ENCODE peak calls at places on chromosomes 2 and 18, in nine cellular contexts. One of them, this sample, is unnamed.

GRCh38 chr2:161077367-161078210 is 82.6 kb upstream of the TANK start:
- DNase-seq in lower lobe of right lung: no peak
- DNase-seq in foreskin fibroblast: peak
- DNase-seq in A673: peak
- DNase-seq in HL-60: no peak
- DNase-seq in neural crest cell: no peak
- DNase-seq in fibroblast of mammary gland: peak
- DNase-seq in H9: no peak
- DNase-seq in thoracic aorta: no peak
- DNase-seq in this sample: no peak

GRCh38 chr2:50957880-50958279 is 74.1 kb downstream of the NRXN1 start:
- DNase-seq in lower lobe of right lung: no peak
- DNase-seq in foreskin fibroblast: peak
- DNase-seq in A673: no peak
- DNase-seq in HL-60: no peak
- DNase-seq in neural crest cell: no peak
- DNase-seq in fibroblast of mammary gland: peak
- DNase-seq in H9: no peak
- DNase-seq in thoracic aorta: no peak
- DNase-seq in this sample: no peak

GRCh38 chr2:47133046-47133445 is 22.1 kb downstream of the STPG4 start:
- DNase-seq in lower lobe of right lung: no peak
- DNase-seq in foreskin fibroblast: no peak
- DNase-seq in A673: no peak
- DNase-seq in HL-60: no peak
- DNase-seq in neural crest cell: no peak
- DNase-seq in fibroblast of mammary gland: no peak
- DNase-seq in H9: no peak
- DNase-seq in thoracic aorta: no peak
- DNase-seq in this sample: no peak

GRCh38 chr18:56388571-56388970 is 249.8 kb downstream of the TXNL1 start:
- DNase-seq in lower lobe of right lung: no peak
- DNase-seq in foreskin fibroblast: no peak
- DNase-seq in A673: no peak
- DNase-seq in HL-60: no peak
- DNase-seq in neural crest cell: no peak
- DNase-seq in fibroblast of mammary gland: no peak
- DNase-seq in H9: no peak
- DNase-seq in thoracic aorta: no peak
- DNase-seq in this sample: no peak

GRCh38 chr2:949894-950626 is 589 bp upstream of the SNTG2 start:
- DNase-seq in lower lobe of right lung: no peak
- DNase-seq in foreskin fibroblast: peak
- DNase-seq in A673: no peak
- DNase-seq in HL-60: no peak
- DNase-seq in neural crest cell: no peak
- DNase-seq in fibroblast of mammary gland: no peak
- DNase-seq in H9: peak
- DNase-seq in thoracic aorta: no peak
- DNase-seq in this sample: no peak

GRCh38 chr2:53859354-53860159 is at the start of gene GPR75:
- DNase-seq in lower lobe of right lung: peak
- DNase-seq in foreskin fibroblast: peak
- DNase-seq in A673: no peak
- DNase-seq in HL-60: no peak
- DNase-seq in neural crest cell: no peak
- DNase-seq in fibroblast of mammary gland: peak
- DNase-seq in H9: peak
- DNase-seq in thoracic aorta: no peak
- DNase-seq in this sample: no peak

GRCh38 chr2:46490521-46491141 is 11.3 kb downstream of the TMEM247 start:
- DNase-seq in lower lobe of right lung: no peak
- DNase-seq in foreskin fibroblast: peak
- DNase-seq in A673: peak
- DNase-seq in HL-60: no peak
- DNase-seq in neural crest cell: peak
- DNase-seq in fibroblast of mammary gland: no peak
- DNase-seq in H9: peak
- DNase-seq in thoracic aorta: no peak
- DNase-seq in this sample: no peak

GRCh38 chr18:79615091-79615490 is 64.5 kb upstream of the CTDP1 start:
- DNase-seq in lower lobe of right lung: peak
- DNase-seq in foreskin fibroblast: no peak
- DNase-seq in A673: no peak
- DNase-seq in HL-60: no peak
- DNase-seq in neural crest cell: no peak
- DNase-seq in fibroblast of mammary gland: peak
- DNase-seq in H9: no peak
- DNase-seq in thoracic aorta: no peak
- DNase-seq in this sample: no peak

DNA sequence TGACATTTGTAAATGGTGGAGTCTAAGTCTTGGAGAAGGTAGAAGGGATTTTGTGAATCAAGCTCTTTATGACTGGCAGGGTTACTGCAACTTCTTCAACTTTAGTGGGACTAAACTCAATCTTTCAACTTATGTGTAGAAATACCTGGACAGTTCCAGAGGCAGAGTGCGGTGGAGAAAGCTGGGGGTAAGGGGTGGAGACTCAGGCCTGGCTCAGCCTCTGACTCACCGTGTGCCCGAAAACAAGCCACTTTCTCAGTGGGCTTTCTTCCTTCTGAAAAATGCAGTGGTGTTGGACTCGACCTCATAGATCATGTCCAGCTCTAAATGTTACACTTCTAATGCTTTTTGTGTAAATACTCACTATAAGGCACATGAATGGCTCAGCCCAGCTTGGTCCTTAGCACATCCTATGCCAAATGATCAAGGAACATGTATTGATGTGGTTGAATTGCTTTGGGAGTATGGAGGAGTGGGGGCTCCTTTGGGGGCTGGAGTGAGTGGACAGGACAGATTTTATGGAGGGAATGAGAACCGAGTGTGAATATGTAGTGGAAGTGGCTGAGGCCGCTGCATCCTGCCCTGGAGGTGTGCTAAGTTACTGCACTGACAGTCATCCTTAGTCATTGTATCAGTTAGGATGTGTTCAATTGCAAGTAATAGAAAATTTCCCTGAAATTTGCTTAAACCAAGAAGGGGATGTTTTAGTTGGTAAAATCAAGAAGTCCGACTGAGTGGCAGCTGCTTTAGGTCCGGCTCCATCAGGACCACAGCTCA is 32.2 kb upstream of the IGFBP5 start:
- DNase-seq in lower lobe of right lung: no peak
- DNase-seq in foreskin fibroblast: no peak
- DNase-seq in A673: no peak
- DNase-seq in HL-60: no peak
- DNase-seq in neural crest cell: no peak
- DNase-seq in fibroblast of mammary gland: no peak
- DNase-seq in H9: no peak
- DNase-seq in thoracic aorta: no peak
- DNase-seq in this sample: no peak
- TF ChIP-seq CTCF in lower lobe of right lung: no peak
- TF ChIP-seq CTCF in foreskin fibroblast: no peak
- TF ChIP-seq CTCF in A673: no peak
- TF ChIP-seq CTCF in HL-60: no peak
- TF ChIP-seq CTCF in neural crest cell: no peak
- TF ChIP-seq CTCF in fibroblast of mammary gland: peak
- TF ChIP-seq CTCF in H9: no peak
- TF ChIP-seq CTCF in thoracic aorta: no peak
- TF ChIP-seq CTCF in this sample: no peak

GRCh38 chr2:241268306-241268705 is 47.2 kb downstream of the HDLBP start:
- DNase-seq in lower lobe of right lung: no peak
- DNase-seq in foreskin fibroblast: no peak
- DNase-seq in A673: no peak
- DNase-seq in HL-60: no peak
- DNase-seq in neural crest cell: no peak
- DNase-seq in fibroblast of mammary gland: no peak
- DNase-seq in H9: peak
- DNase-seq in thoracic aorta: no peak
- DNase-seq in this sample: no peak

GRCh38 chr2:241268716-241269445 is 46.6 kb downstream of the HDLBP start:
- DNase-seq in lower lobe of right lung: no peak
- DNase-seq in foreskin fibroblast: peak
- DNase-seq in A673: no peak
- DNase-seq in HL-60: no peak
- DNase-seq in neural crest cell: no peak
- DNase-seq in fibroblast of mammary gland: peak
- DNase-seq in H9: peak
- DNase-seq in thoracic aorta: no peak
- DNase-seq in this sample: no peak

GRCh38 chr2:241265506-241265905 is 50.0 kb downstream of the HDLBP start:
- DNase-seq in lower lobe of right lung: no peak
- DNase-seq in foreskin fibroblast: no peak
- DNase-seq in A673: no peak
- DNase-seq in HL-60: no peak
- DNase-seq in neural crest cell: no peak
- DNase-seq in fibroblast of mammary gland: no peak
- DNase-seq in H9: peak
- DNase-seq in thoracic aorta: no peak
- DNase-seq in this sample: no peak

GRCh38 chr2:241269707-241270520 is 45.6 kb downstream of the HDLBP start:
- DNase-seq in lower lobe of right lung: peak
- DNase-seq in foreskin fibroblast: no peak
- DNase-seq in A673: no peak
- DNase-seq in HL-60: no peak
- DNase-seq in neural crest cell: no peak
- DNase-seq in fibroblast of mammary gland: no peak
- DNase-seq in H9: peak
- DNase-seq in thoracic aorta: no peak
- DNase-seq in this sample: no peak

DNA sequence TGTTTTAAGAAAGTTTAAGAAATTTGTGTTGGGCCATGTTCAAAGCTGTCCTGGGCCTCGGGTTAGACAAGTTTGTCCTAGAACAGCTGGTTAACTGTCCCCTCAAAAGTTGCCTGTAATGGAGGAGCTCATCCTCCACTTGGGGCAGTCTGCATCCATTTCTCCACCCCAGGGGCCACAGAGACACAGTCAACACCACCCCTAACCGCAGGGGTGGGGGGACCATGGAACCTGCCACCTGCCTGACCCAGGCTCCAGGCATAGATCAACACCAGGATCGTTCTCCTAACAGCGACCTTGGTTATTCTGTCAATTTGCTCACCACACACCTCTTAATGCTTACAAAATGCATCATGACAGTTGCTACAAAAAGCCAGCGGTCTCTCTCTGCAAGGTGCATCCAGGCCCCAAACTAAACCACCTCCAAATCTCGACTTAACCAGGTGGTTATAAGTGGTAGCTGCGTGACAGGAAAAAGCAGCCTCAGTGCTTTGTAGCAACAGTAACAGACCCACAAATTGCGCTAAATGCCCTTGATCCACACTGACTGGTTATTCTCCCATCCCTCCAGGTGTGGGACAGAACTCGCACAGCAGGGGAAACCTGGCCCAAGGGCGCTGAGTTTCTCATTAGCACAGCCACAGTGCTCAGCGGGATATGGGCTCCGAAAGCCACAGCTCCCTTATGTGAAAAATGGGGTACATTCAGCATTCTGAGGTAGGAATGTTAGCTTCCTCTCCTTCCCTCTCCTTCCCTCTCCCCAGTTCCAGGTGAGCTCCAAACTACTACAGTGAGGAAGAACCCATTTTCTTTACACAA is 48.0 kb downstream of the HDLBP start:
- DNase-seq in lower lobe of right lung: no peak
- DNase-seq in foreskin fibroblast: no peak
- DNase-seq in A673: no peak
- DNase-seq in HL-60: no peak
- DNase-seq in neural crest cell: no peak
- DNase-seq in fibroblast of mammary gland: no peak
- DNase-seq in H9: peak
- DNase-seq in thoracic aorta: no peak
- DNase-seq in this sample: no peak
- TF ChIP-seq CTCF in lower lobe of right lung: no peak
- TF ChIP-seq CTCF in foreskin fibroblast: no peak
- TF ChIP-seq CTCF in A673: no peak
- TF ChIP-seq CTCF in HL-60: no peak
- TF ChIP-seq CTCF in neural crest cell: no peak
- TF ChIP-seq CTCF in fibroblast of mammary gland: no peak
- TF ChIP-seq CTCF in H9: peak
- TF ChIP-seq CTCF in thoracic aorta: no peak
- TF ChIP-seq CTCF in this sample: no peak

DNA sequence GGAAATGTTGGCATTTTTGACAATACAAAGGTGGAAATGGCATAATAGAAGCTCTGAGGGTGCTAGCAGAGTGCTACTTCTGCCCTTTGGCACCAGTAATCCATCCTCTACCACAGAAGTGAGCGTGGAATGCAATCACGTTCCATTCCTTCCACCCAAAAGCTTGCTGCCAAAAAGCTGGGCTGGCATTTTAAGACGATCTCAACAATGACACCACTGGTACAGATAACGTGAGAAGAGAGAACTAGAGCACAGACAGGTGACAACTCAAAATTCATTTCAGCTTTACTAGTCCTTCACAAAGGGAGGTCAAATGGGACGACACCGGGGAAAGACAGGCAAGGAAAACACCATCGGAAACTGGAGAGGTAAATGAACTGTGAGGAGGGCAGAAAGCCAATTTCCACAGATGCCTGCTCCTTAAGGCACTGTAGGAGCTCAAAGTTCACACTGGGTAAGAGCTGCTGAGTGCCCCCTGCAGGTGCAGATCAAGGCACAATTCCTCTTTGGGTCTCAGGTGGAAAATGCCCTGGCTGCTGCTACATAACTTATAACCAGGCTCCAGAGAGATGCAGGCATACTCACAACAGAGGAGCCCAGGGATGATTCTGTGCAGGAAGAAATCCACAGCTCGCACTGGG is 50.7 kb upstream of the RNU4ATAC start:
- DNase-seq in lower lobe of right lung: no peak
- DNase-seq in foreskin fibroblast: peak
- DNase-seq in A673: no peak
- DNase-seq in HL-60: no peak
- DNase-seq in neural crest cell: no peak
- DNase-seq in fibroblast of mammary gland: peak
- DNase-seq in H9: peak
- DNase-seq in thoracic aorta: no peak
- DNase-seq in this sample: no peak
- TF ChIP-seq CTCF in lower lobe of right lung: peak
- TF ChIP-seq CTCF in foreskin fibroblast: no peak
- TF ChIP-seq CTCF in A673: peak
- TF ChIP-seq CTCF in HL-60: no peak
- TF ChIP-seq CTCF in neural crest cell: no peak
- TF ChIP-seq CTCF in fibroblast of mammary gland: no peak
- TF ChIP-seq CTCF in H9: peak
- TF ChIP-seq CTCF in thoracic aorta: no peak
- TF ChIP-seq CTCF in this sample: peak

GRCh38 chr2:200394045-200394444 is 87.6 kb downstream of the SPATS2L start:
- DNase-seq in lower lobe of right lung: no peak
- DNase-seq in foreskin fibroblast: no peak
- DNase-seq in A673: no peak
- DNase-seq in HL-60: no peak
- DNase-seq in neural crest cell: no peak
- DNase-seq in fibroblast of mammary gland: no peak
- DNase-seq in H9: no peak
- DNase-seq in thoracic aorta: no peak
- DNase-seq in this sample: no peak

GRCh38 chr2:200396726-200397348 is 90.3 kb downstream of the SPATS2L start:
- DNase-seq in lower lobe of right lung: no peak
- DNase-seq in foreskin fibroblast: peak
- DNase-seq in A673: no peak
- DNase-seq in HL-60: no peak
- DNase-seq in neural crest cell: no peak
- DNase-seq in fibroblast of mammary gland: peak
- DNase-seq in H9: no peak
- DNase-seq in thoracic aorta: no peak
- DNase-seq in this sample: no peak

GRCh38 chr2:200399636-200400035 is 93.1 kb downstream of the SPATS2L start:
- DNase-seq in lower lobe of right lung: no peak
- DNase-seq in foreskin fibroblast: no peak
- DNase-seq in A673: no peak
- DNase-seq in HL-60: no peak
- DNase-seq in neural crest cell: no peak
- DNase-seq in fibroblast of mammary gland: no peak
- DNase-seq in H9: no peak
- DNase-seq in thoracic aorta: no peak
- DNase-seq in this sample: no peak

GRCh38 chr2:200399046-200399445 is 92.6 kb downstream of the SPATS2L start:
- DNase-seq in lower lobe of right lung: no peak
- DNase-seq in foreskin fibroblast: peak
- DNase-seq in A673: no peak
- DNase-seq in HL-60: no peak
- DNase-seq in neural crest cell: no peak
- DNase-seq in fibroblast of mammary gland: peak
- DNase-seq in H9: no peak
- DNase-seq in thoracic aorta: no peak
- DNase-seq in this sample: no peak

DNA sequence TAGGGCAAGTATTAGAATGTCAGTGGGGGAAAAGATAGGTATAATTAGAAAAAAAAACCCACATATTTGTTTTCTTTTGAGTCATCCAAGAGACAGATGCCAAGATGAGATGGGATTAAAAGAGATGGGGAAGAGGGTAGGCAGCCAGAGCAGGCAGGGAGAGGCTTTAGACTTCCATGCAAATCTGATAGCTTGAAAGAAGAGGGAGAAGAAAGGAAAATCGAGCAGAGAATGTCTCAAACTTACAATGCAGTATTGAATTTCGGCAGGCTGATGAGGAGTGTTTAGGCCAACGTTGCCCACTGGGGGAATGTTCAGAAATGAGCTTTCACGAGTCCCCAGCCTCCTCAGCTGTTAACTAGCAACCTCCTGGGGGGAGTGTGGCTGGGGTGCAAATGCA is 91.3 kb downstream of the SPATS2L start:
- DNase-seq in lower lobe of right lung: no peak
- DNase-seq in foreskin fibroblast: peak
- DNase-seq in A673: no peak
- DNase-seq in HL-60: no peak
- DNase-seq in neural crest cell: no peak
- DNase-seq in fibroblast of mammary gland: peak
- DNase-seq in H9: no peak
- DNase-seq in thoracic aorta: no peak
- DNase-seq in this sample: no peak
- TF ChIP-seq CTCF in lower lobe of right lung: no peak
- TF ChIP-seq CTCF in foreskin fibroblast: no peak
- TF ChIP-seq CTCF in A673: no peak
- TF ChIP-seq CTCF in HL-60: no peak
- TF ChIP-seq CTCF in neural crest cell: no peak
- TF ChIP-seq CTCF in fibroblast of mammary gland: no peak
- TF ChIP-seq CTCF in H9: peak
- TF ChIP-seq CTCF in thoracic aorta: no peak
- TF ChIP-seq CTCF in this sample: no peak

This sample was measured in D721Med.